ENCODE peak calls at places on chromosomes 12 and 14, in ten cellular contexts. R is CD8-positive, alpha-beta T cell; K is astrocyte; I is cardiac muscle cell; W is uterus; M is Peyer's patch; Y is adrenal gland; E is mesendoderm; H is GM23338; G is HepG2. O is an unnamed sample.

GRCh38 chr12:115763982-115764621 is 513.4 kb downstream of the MED13L start:
- DNase-seq in W (no peak), K (no peak), Y (no peak), R (no peak), E (peak; percentile 37), I (no peak), G (peak; percentile 59), H (no peak), M (no peak), O (no peak)

GRCh38 chr12:130879781-130880389 is 8.0 kb downstream of the RAN start:
- DNase-seq in R (no peak), K (no peak), Y (no peak), E (no peak), H (peak; percentile 45), G (no peak), I (no peak), M (no peak), W (no peak), O (no peak)

GRCh38 chr12:46562625-46563228 is 190.2 kb upstream of the SLC38A2 start:
- DNase-seq in I (no peak), E (peak; percentile 25), W (no peak), G (peak; percentile 62), K (peak; percentile 95), H (no peak), R (no peak), Y (peak; percentile 38), M (no peak), O (no peak)

GRCh38 chr14:63200035-63200740 is 4.1 kb upstream of the RHOJ start:
- DNase-seq in M (no peak), I (no peak), Y (no peak), W (no peak), G (no peak), E (no peak), H (no peak), R (no peak), K (no peak), O (no peak)

GRCh38 chr12:109915171-109916040 is 15.3 kb downstream of the TCHP start:
- DNase-seq in G (no peak), H (no peak), M (no peak), Y (no peak), I (no peak), R (no peak), W (no peak), E (no peak), K (no peak), O (no peak)

GRCh38 chr12:102249073-102249854 is 51.6 kb upstream of the PMCH start:
- DNase-seq in G (no peak), W (no peak), M (no peak), H (no peak), I (no peak), K (peak; percentile 8), Y (no peak), E (no peak), R (no peak), O (no peak)

GRCh38 chr14:64060199-64060545 is 207.4 kb downstream of the SYNE2 start:
- DNase-seq in R (no peak), G (no peak), K (no peak), M (no peak), Y (no peak), E (no peak), H (no peak), W (no peak), I (no peak), O (no peak)

GRCh38 chr14:72906879-72907278 is 13.0 kb upstream of the DPF3 start:
- DNase-seq in I (no peak), Y (no peak), K (no peak), R (no peak), E (no peak), H (no peak), W (no peak), G (no peak), M (no peak), O (no peak)

GRCh38 chr12:124563809-124564208 is 3.6 kb downstream of the NCOR2 start:
- DNase-seq in E (no peak), W (no peak), H (no peak), K (no peak), Y (no peak), I (no peak), G (no peak), R (no peak), M (no peak), O (no peak)

GRCh38 chr14:91352696-91353692 is 64.6 kb downstream of the CCDC88C start:
- DNase-seq in E (no peak), W (no peak), Y (no peak), M (no peak), G (no peak), I (no peak), H (no peak), R (no peak), K (no peak), O (no peak)

GRCh38 chr14:71021347-71022014 is 114.2 kb downstream of the PCNX1 start:
- DNase-seq in G (no peak), M (no peak), H (no peak), R (no peak), K (peak; percentile 82), E (peak; percentile 10), W (no peak), Y (no peak), I (no peak), O (no peak)

GRCh38 chr14:68807987-68808386 is 15.1 kb upstream of the ZFP36L1 start:
- DNase-seq in W (peak; percentile 20), M (peak; percentile 34), H (no peak), K (no peak), G (no peak), R (no peak), I (no peak), E (no peak), Y (no peak), O (no peak)

GRCh38 chr14:68808696-68809095 is 15.8 kb upstream of the ZFP36L1 start:
- DNase-seq in G (no peak), R (no peak), K (no peak), Y (no peak), I (no peak), M (no peak), H (no peak), E (no peak), W (peak; percentile 33), O (no peak)

GRCh38 chr14:68809524-68809923 is 16.7 kb upstream of the ZFP36L1 start:
- DNase-seq in E (no peak), W (peak; percentile 26), I (no peak), K (no peak), H (no peak), Y (no peak), R (no peak), G (no peak), M (no peak), O (no peak)

GRCh38 chr14:68807148-68807600 is 14.3 kb upstream of the ZFP36L1 start:
- DNase-seq in Y (peak; percentile 59), M (peak; percentile 60), H (no peak), K (peak; percentile 78), E (no peak), R (no peak), I (no peak), W (peak; percentile 70), G (peak; percentile 58), O (no peak)

GRCh38 chr14:68806526-68807147 is 13.8 kb upstream of the ZFP36L1 start:
- DNase-seq in R (no peak), M (peak; percentile 43), Y (no peak), E (no peak), K (no peak), I (no peak), H (no peak), W (no peak), G (no peak), O (no peak)
- H3K27ac ChIP-seq in R (no peak overlapping the region), M (peak overlapping the region; percentile 82), Y (no peak overlapping the region), E (no peak overlapping the region), K (peak overlapping the region; percentile 28), I (no peak overlapping the region), H (no peak overlapping the region), W (peak overlapping the region; percentile 80), G (peak overlapping the region; percentile 54), O (no peak overlapping the region)

GRCh38 chr12:132814232-132814631 is 14.4 kb downstream of the GOLGA3 start:
- DNase-seq in I (no peak), G (no peak), W (no peak), E (no peak), H (no peak), R (no peak), K (no peak), Y (no peak), M (no peak), O (no peak)
- H3K36me3 ChIP-seq in I (peaks cover 56% of the 10 kb centered on the region), G (peaks cover 25% of the 10 kb centered on the region), W (no peaks in the 10 kb centered on the region), E (peaks cover 15% of the 10 kb centered on the region), H (peaks cover 25% of the 10 kb centered on the region), R (peaks cover 38% of the 10 kb centered on the region), K (peaks cover 41% of the 10 kb centered on the region), Y (no peaks in the 10 kb centered on the region), M (peaks cover 4% of the 10 kb centered on the region), O (peaks cover 50% of the 10 kb centered on the region)

GRCh38 chr12:119008691-119009221 is 27.4 kb downstream of the SRRM4 start:
- DNase-seq in Y (no peak), K (no peak), H (peak; percentile 56), R (no peak), W (no peak), G (no peak), M (no peak), E (no peak), I (peak; percentile 6), O (no peak)

GRCh38 chr12:119006749-119007148 is 25.4 kb downstream of the SRRM4 start:
- DNase-seq in W (no peak), E (peak; percentile 26), I (peak; percentile 50), R (no peak), K (no peak), M (no peak), G (no peak), Y (no peak), H (peak; percentile 41), O (no peak)

GRCh38 chr12:118999107-118999506 is 17.8 kb downstream of the SRRM4 start:
- DNase-seq in E (no peak), W (no peak), M (no peak), I (no peak), Y (no peak), K (no peak), R (no peak), G (no peak), H (no peak), O (no peak)

GRCh38 chr12:119005832-119006360 is 24.6 kb downstream of the SRRM4 start:
- DNase-seq in H (no peak), E (peak; percentile 27), R (no peak), Y (no peak), I (no peak), K (no peak), M (no peak), G (no peak), W (no peak), O (no peak)

GRCh38 chr12:119005085-119005484 is 23.7 kb downstream of the SRRM4 start:
- DNase-seq in I (no peak), R (no peak), K (no peak), G (no peak), W (no peak), M (no peak), H (peak; percentile 43), Y (no peak), E (peak; percentile 28), O (no peak)
- H3K27ac ChIP-seq in I (no peak overlapping the region), R (no peak overlapping the region), K (no peak overlapping the region), G (no peak overlapping the region), W (no peak overlapping the region), M (no peak overlapping the region), H (no peak overlapping the region), Y (no peak overlapping the region), E (no peak overlapping the region), O (no peak overlapping the region)

DNA sequence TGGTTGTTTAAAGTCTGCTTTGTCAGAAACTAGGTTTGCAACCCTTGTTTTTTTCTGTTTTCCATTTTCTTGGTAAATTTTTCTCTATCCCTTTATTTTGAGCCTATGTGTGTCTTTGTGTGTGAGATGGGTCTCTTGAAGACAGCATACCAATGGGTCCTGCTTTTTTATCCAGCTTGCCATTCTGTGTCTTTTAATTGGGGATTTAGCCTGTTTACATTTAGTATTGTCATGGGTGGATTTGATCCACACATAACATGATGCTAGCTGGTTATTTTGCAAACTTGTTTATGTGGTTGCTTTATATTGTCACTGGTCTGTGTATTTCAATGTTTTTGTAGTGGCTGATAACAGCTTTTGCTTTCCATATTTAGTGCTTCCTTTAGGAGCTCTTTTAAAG is 17.2 kb upstream of the ART4 start:
- DNase-seq in R (no peak), Y (no peak), M (no peak), W (no peak), K (no peak), E (no peak), G (no peak), I (no peak), H (no peak), O (no peak)
- H3K36me3 ChIP-seq in R (no peaks in the 10 kb centered on the region), Y (no peaks in the 10 kb centered on the region), M (no peaks in the 10 kb centered on the region), W (no peaks in the 10 kb centered on the region), K (no peaks in the 10 kb centered on the region), E (no peaks in the 10 kb centered on the region), G (no peaks in the 10 kb centered on the region), I (no peaks in the 10 kb centered on the region), H (no peaks in the 10 kb centered on the region), O (no peaks in the 10 kb centered on the region)